ENCODE peak calls at places on chromosomes 3 and 15, in eight cellular contexts. One of them, this sample, is unnamed.

GRCh38 chr3:171187706-171188290 is 161.3 kb upstream of the SLC2A2 start:
- DNase-seq in neural progenitor cell: peak; percentile 62
- DNase-seq in K562: peak; percentile 42
- DNase-seq in thyroid gland: peak; percentile 8
- DNase-seq in pancreas: no peak
- DNase-seq in right lobe of liver: no peak
- DNase-seq in PC-3: peak; percentile 61
- DNase-seq in tibial artery: no peak
- DNase-seq in this sample: no peak

GRCh38 chr3:50474717-50475116 is 28.7 kb downstream of the CACNA2D2 start:
- DNase-seq in neural progenitor cell: no peak
- DNase-seq in K562: no peak
- DNase-seq in thyroid gland: no peak
- DNase-seq in pancreas: peak; percentile 36
- DNase-seq in right lobe of liver: no peak
- DNase-seq in PC-3: peak; percentile 18
- DNase-seq in tibial artery: no peak
- DNase-seq in this sample: no peak

GRCh38 chr3:118818386-118818785 is 216.3 kb downstream of the IGSF11 start:
- DNase-seq in neural progenitor cell: no peak
- DNase-seq in K562: no peak
- DNase-seq in thyroid gland: peak; percentile 37
- DNase-seq in pancreas: no peak
- DNase-seq in right lobe of liver: no peak
- DNase-seq in PC-3: peak; percentile 60
- DNase-seq in tibial artery: no peak
- DNase-seq in this sample: no peak

GRCh38 chr15:85007741-85008140 is 26.1 kb downstream of the PDE8A start:
- DNase-seq in neural progenitor cell: no peak
- DNase-seq in K562: no peak
- DNase-seq in thyroid gland: no peak
- DNase-seq in pancreas: no peak
- DNase-seq in right lobe of liver: no peak
- DNase-seq in PC-3: no peak
- DNase-seq in tibial artery: no peak
- DNase-seq in this sample: no peak

GRCh38 chr3:118262800-118263402 is 771.7 kb downstream of the IGSF11 start:
- DNase-seq in neural progenitor cell: no peak
- DNase-seq in K562: no peak
- DNase-seq in thyroid gland: no peak
- DNase-seq in pancreas: no peak
- DNase-seq in right lobe of liver: no peak
- DNase-seq in PC-3: no peak
- DNase-seq in tibial artery: no peak
- DNase-seq in this sample: no peak

GRCh38 chr3:71087109-71088018 is 496.2 kb downstream of the FOXP1 start:
- DNase-seq in neural progenitor cell: no peak
- DNase-seq in K562: no peak
- DNase-seq in thyroid gland: no peak
- DNase-seq in pancreas: no peak
- DNase-seq in right lobe of liver: no peak
- DNase-seq in PC-3: peak; percentile 95
- DNase-seq in tibial artery: no peak
- DNase-seq in this sample: no peak

GRCh38 chr3:7630351-7630911 is 769.5 kb downstream of the GRM7 start:
- DNase-seq in neural progenitor cell: no peak
- DNase-seq in K562: no peak
- DNase-seq in thyroid gland: no peak
- DNase-seq in pancreas: no peak
- DNase-seq in right lobe of liver: no peak
- DNase-seq in PC-3: no peak
- DNase-seq in tibial artery: no peak
- DNase-seq in this sample: no peak

GRCh38 chr3:14884665-14885064 is 62.7 kb upstream of the NR2C2 start:
- DNase-seq in neural progenitor cell: no peak
- DNase-seq in K562: no peak
- DNase-seq in thyroid gland: no peak
- DNase-seq in pancreas: no peak
- DNase-seq in right lobe of liver: no peak
- DNase-seq in PC-3: no peak
- DNase-seq in tibial artery: no peak
- DNase-seq in this sample: no peak

GRCh38 chr15:64619880-64620839 is 155.2 kb downstream of the RBPMS2 start:
- DNase-seq in neural progenitor cell: no peak
- DNase-seq in K562: no peak
- DNase-seq in thyroid gland: no peak
- DNase-seq in pancreas: no peak
- DNase-seq in right lobe of liver: no peak
- DNase-seq in PC-3: peak; percentile 85
- DNase-seq in tibial artery: no peak
- DNase-seq in this sample: no peak

GRCh38 chr3:62622553-62623174 is 249.3 kb upstream of the FEZF2 start:
- DNase-seq in neural progenitor cell: peak; percentile 74
- DNase-seq in K562: peak; percentile 29
- DNase-seq in thyroid gland: peak; percentile 17
- DNase-seq in pancreas: no peak
- DNase-seq in right lobe of liver: no peak
- DNase-seq in PC-3: peak; percentile 65
- DNase-seq in tibial artery: no peak
- DNase-seq in this sample: no peak

GRCh38 chr15:72554471-72555425 is 80.6 kb downstream of the ARIH1 start:
- DNase-seq in neural progenitor cell: no peak
- DNase-seq in K562: no peak
- DNase-seq in thyroid gland: no peak
- DNase-seq in pancreas: no peak
- DNase-seq in right lobe of liver: no peak
- DNase-seq in PC-3: peak; percentile 36
- DNase-seq in tibial artery: no peak
- DNase-seq in this sample: no peak

GRCh38 chr15:90126457-90127435 is 24.5 kb upstream of the IDH2 start:
- DNase-seq in neural progenitor cell: peak; percentile 77
- DNase-seq in K562: no peak
- DNase-seq in thyroid gland: no peak
- DNase-seq in pancreas: peak; percentile 76
- DNase-seq in right lobe of liver: peak; percentile 91
- DNase-seq in PC-3: no peak
- DNase-seq in tibial artery: no peak
- DNase-seq in this sample: no peak

GRCh38 chr3:69500604-69501003 is 114.7 kb upstream of the FRMD4B start:
- DNase-seq in neural progenitor cell: no peak
- DNase-seq in K562: no peak
- DNase-seq in thyroid gland: no peak
- DNase-seq in pancreas: no peak
- DNase-seq in right lobe of liver: no peak
- DNase-seq in PC-3: no peak
- DNase-seq in tibial artery: peak; percentile 70
- DNase-seq in this sample: no peak

GRCh38 chr3:125443923-125444322 is 68.8 kb upstream of the ZNF148 start:
- DNase-seq in neural progenitor cell: no peak
- DNase-seq in K562: no peak
- DNase-seq in thyroid gland: no peak
- DNase-seq in pancreas: no peak
- DNase-seq in right lobe of liver: no peak
- DNase-seq in PC-3: peak; percentile 19
- DNase-seq in tibial artery: no peak
- DNase-seq in this sample: no peak

GRCh38 chr3:49644684-49645083 is 29.5 kb upstream of the APEH start:
- DNase-seq in neural progenitor cell: no peak
- DNase-seq in K562: no peak
- DNase-seq in thyroid gland: no peak
- DNase-seq in pancreas: no peak
- DNase-seq in right lobe of liver: no peak
- DNase-seq in PC-3: no peak
- DNase-seq in tibial artery: no peak
- DNase-seq in this sample: no peak

GRCh38 chr3:157091096-157091833 is 68.7 kb downstream of the CCNL1 start:
- DNase-seq in neural progenitor cell: no peak
- DNase-seq in K562: no peak
- DNase-seq in thyroid gland: no peak
- DNase-seq in pancreas: no peak
- DNase-seq in right lobe of liver: no peak
- DNase-seq in PC-3: no peak
- DNase-seq in tibial artery: no peak
- DNase-seq in this sample: no peak

GRCh38 chr3:157094301-157094700 is 65.6 kb downstream of the CCNL1 start:
- DNase-seq in neural progenitor cell: no peak
- DNase-seq in K562: no peak
- DNase-seq in thyroid gland: no peak
- DNase-seq in pancreas: no peak
- DNase-seq in right lobe of liver: no peak
- DNase-seq in PC-3: no peak
- DNase-seq in tibial artery: no peak
- DNase-seq in this sample: no peak

GRCh38 chr3:157094751-157095480 is 65.0 kb downstream of the CCNL1 start:
- DNase-seq in neural progenitor cell: no peak
- DNase-seq in K562: no peak
- DNase-seq in thyroid gland: peak; percentile 32
- DNase-seq in pancreas: no peak
- DNase-seq in right lobe of liver: no peak
- DNase-seq in PC-3: no peak
- DNase-seq in tibial artery: no peak
- DNase-seq in this sample: no peak

GRCh38 chr3:157092219-157092618 is 67.7 kb downstream of the CCNL1 start:
- DNase-seq in neural progenitor cell: no peak
- DNase-seq in K562: no peak
- DNase-seq in thyroid gland: no peak
- DNase-seq in pancreas: no peak
- DNase-seq in right lobe of liver: no peak
- DNase-seq in PC-3: no peak
- DNase-seq in tibial artery: no peak
- DNase-seq in this sample: no peak

DNA sequence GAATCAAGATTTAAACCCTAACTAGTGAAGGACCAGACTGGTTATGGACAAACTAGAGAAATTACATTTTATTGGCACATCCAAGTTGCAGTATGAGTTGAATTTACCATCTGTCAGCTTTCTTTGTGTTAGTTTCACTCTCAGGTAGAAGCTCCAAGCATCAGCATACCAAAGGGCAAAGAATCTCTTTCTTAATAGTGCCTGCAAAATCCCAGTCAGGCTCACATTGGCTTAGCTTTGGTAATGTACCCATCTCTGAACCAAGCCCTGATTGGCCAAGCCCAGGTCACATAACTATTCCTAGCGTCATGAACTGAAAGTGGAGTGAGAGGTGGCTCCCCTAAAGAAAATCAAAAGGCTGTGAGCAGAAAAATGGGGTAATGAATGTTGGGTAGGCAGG is 66.9 kb downstream of the CCNL1 start:
- DNase-seq in neural progenitor cell: no peak
- DNase-seq in K562: no peak
- DNase-seq in thyroid gland: no peak
- DNase-seq in pancreas: no peak
- DNase-seq in right lobe of liver: no peak
- DNase-seq in PC-3: no peak
- DNase-seq in tibial artery: no peak
- DNase-seq in this sample: no peak
- H3K4me1 ChIP-seq in neural progenitor cell: peaks cover 8% of the 10 kb centered on the region
- H3K4me1 ChIP-seq in K562: peaks cover 24% of the 10 kb centered on the region
- H3K4me1 ChIP-seq in thyroid gland: peaks cover 32% of the 10 kb centered on the region
- H3K4me1 ChIP-seq in pancreas: peaks cover 13% of the 10 kb centered on the region
- H3K4me1 ChIP-seq in right lobe of liver: peaks cover 18% of the 10 kb centered on the region
- H3K4me1 ChIP-seq in PC-3: peaks cover 27% of the 10 kb centered on the region
- H3K4me1 ChIP-seq in tibial artery: no peaks in the 10 kb centered on the region
- H3K4me1 ChIP-seq in this sample: peaks cover 11% of the 10 kb centered on the region

GRCh38 chr15:78007211-78007956 is 70.1 kb downstream of the TBC1D2B start:
- DNase-seq in neural progenitor cell: no peak
- DNase-seq in K562: no peak
- DNase-seq in thyroid gland: no peak
- DNase-seq in pancreas: no peak
- DNase-seq in right lobe of liver: no peak
- DNase-seq in PC-3: no peak
- DNase-seq in tibial artery: no peak
- DNase-seq in this sample: no peak
- H3K27ac ChIP-seq in neural progenitor cell: no peak overlapping the region
- H3K27ac ChIP-seq in K562: no peak overlapping the region
- H3K27ac ChIP-seq in thyroid gland: no peak overlapping the region
- H3K27ac ChIP-seq in pancreas: peak overlapping the region; percentile 79
- H3K27ac ChIP-seq in right lobe of liver: peak overlapping the region; percentile 23
- H3K27ac ChIP-seq in PC-3: peak overlapping the region; percentile 25
- H3K27ac ChIP-seq in tibial artery: peak overlapping the region; percentile 1
- H3K27ac ChIP-seq in this sample: no peak overlapping the region

DNA sequence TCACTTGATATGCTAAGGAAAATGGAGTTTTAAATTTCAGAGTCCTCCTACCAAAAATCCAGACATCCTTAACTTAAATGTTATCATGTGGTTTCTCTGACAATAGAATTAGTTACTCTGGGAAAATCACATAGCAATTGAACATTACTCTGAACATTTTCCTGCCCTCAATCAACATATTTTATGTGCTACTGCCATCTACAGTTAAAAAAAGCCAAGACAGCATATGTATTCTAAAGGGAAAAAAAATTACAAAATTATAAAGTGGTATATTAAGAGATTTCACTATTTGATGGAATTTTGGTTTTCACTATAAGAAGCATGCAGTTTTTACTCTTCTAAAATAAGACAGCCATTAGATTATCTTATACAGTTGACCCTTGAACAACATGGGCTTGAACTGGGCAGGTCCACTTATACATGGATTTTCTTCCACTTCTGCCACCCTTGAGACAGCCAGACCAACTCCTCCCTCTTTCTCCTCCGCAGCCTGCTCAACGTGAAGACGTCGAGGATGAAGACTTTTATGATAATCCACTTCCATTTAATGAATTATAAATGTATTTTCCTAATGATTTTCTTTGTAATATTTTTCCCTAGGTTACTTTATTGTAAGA is 122.3 kb downstream of the ATP1B3 start:
- DNase-seq in neural progenitor cell: no peak
- DNase-seq in K562: no peak
- DNase-seq in thyroid gland: no peak
- DNase-seq in pancreas: no peak
- DNase-seq in right lobe of liver: no peak
- DNase-seq in PC-3: peak; percentile 23
- DNase-seq in tibial artery: no peak
- DNase-seq in this sample: no peak
- TF ChIP-seq CTCF in neural progenitor cell: no peak
- TF ChIP-seq CTCF in K562: no peak
- TF ChIP-seq CTCF in thyroid gland: no peak
- TF ChIP-seq CTCF in pancreas: peak; percentile 22
- TF ChIP-seq CTCF in right lobe of liver: peak; percentile 32
- TF ChIP-seq CTCF in PC-3: peak; percentile 58
- TF ChIP-seq CTCF in tibial artery: no peak
- TF ChIP-seq CTCF in this sample: no peak

DNA sequence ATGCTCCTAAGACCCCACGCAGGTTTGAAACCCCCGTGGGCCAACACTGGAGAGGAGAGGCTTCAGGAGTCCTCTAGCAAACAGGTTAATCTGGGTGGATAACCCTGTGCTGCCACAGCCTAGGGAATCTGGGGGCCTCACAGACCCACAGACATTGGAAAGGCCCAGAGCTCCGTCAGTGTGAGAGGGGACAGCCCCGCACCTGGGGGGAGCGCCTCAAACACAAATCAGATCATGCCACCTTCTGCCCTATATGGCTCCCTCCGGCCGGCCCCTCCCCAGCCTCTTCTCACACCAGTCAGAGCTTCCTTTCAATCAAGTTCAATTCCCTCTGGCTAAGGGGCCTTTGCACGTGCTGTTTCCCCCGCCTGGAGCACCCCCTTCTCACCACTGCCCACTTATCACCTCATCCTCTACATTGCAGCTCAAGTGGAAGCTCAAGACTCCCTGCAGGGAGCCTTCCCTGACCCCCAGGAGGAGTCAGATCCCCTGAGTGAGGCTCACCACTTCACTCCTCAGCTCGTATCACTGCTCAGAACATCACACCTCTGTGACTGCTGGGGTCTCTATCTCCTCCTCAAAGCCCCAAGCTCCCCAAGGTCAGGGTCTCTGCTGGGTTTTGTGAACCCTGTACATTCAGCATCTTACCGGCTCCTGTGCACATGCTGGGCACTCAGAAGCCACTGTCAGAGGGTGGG is 24.1 kb downstream of the FBLN2 start:
- DNase-seq in neural progenitor cell: no peak
- DNase-seq in K562: no peak
- DNase-seq in thyroid gland: no peak
- DNase-seq in pancreas: peak; percentile 21
- DNase-seq in right lobe of liver: no peak
- DNase-seq in PC-3: no peak
- DNase-seq in tibial artery: no peak
- DNase-seq in this sample: no peak
- H3K4me1 ChIP-seq in neural progenitor cell: peaks cover 17% of the 10 kb centered on the region
- H3K4me1 ChIP-seq in K562: peaks cover 72% of the 10 kb centered on the region
- H3K4me1 ChIP-seq in thyroid gland: no peaks in the 10 kb centered on the region
- H3K4me1 ChIP-seq in pancreas: no peaks in the 10 kb centered on the region
- H3K4me1 ChIP-seq in right lobe of liver: no peaks in the 10 kb centered on the region
- H3K4me1 ChIP-seq in PC-3: no peaks in the 10 kb centered on the region
- H3K4me1 ChIP-seq in tibial artery: no peaks in the 10 kb centered on the region
- H3K4me1 ChIP-seq in this sample: no peaks in the 10 kb centered on the region